ENCODE peak calls at places on chromosomes 16 and 17, in ten cellular contexts. U is A172; Y is GM04504; I is progenitor cell of endocrine pancreas; N is stimulated activated CD4-positive, alpha-beta T cell treated with anti-CD3 and anti-CD28 coated beads, Interleukin-15, amount 100 ng/mL, for 1 hour; Q is EL; H is NCI-H460; Z is posterior cingulate gyrus; M is WTC11; S is neural progenitor cell. R is an unnamed sample.
A peak's percentile ranks its signal among the peaks of the same experiment; 100 is the strongest.

GRCh38 chr16:82641336-82641984 is 14.7 kb downstream of the CDH13 start:
- DNase-seq in H (no peak), N (no peak), M (no peak), Z (no peak), U (no peak), Y (no peak), Q (peak; percentile 57), S (no peak), I (no peak), R (no peak)

GRCh38 chr16:15035163-15035729 is 20.6 kb downstream of the NTAN1 start:
- DNase-seq in H (no peak), Y (no peak), I (no peak), N (no peak), Q (no peak), U (no peak), M (no peak), Z (no peak), S (no peak), R (no peak)

GRCh38 chr17:39225974-39226683 is 384 bp upstream of the STAC2 start:
- DNase-seq in H (no peak), S (peak; percentile 98), Y (no peak), U (no peak), I (peak; percentile 53), M (peak; percentile 98), Q (peak; percentile 72), N (no peak), Z (peak; percentile 38), R (no peak)

GRCh38 chr16:77763994-77764393 is 24.4 kb upstream of the VAT1L start:
- DNase-seq in M (no peak), N (no peak), U (no peak), S (no peak), Z (no peak), Q (no peak), H (no peak), I (no peak), Y (no peak), R (no peak)

GRCh38 chr17:17398188-17398927 is 78.4 kb upstream of the MED9 start:
- DNase-seq in U (peak; percentile 39), H (no peak), N (no peak), Y (no peak), M (no peak), Z (no peak), S (no peak), I (no peak), Q (no peak), R (no peak)

GRCh38 chr17:80063815-80064585 is 27.6 kb downstream of the CCDC40 start:
- DNase-seq in M (no peak), H (peak; percentile 67), N (no peak), Y (no peak), U (peak; percentile 75), S (no peak), I (no peak), Q (peak; percentile 60), Z (no peak), R (no peak)

GRCh38 chr16:80369559-80369958 is 171.2 kb upstream of the DYNLRB2 start:
- DNase-seq in I (peak; percentile 15), M (peak; percentile 45), S (peak; percentile 84), Y (peak; percentile 35), Z (peak; percentile 33), U (peak; percentile 49), Q (peak; percentile 59), H (peak; percentile 23), N (no peak), R (no peak)

GRCh38 chr16:535446-536405 is 8.2 kb downstream of the CAPN15 start:
- DNase-seq in H (peak; percentile 79), N (no peak), U (peak; percentile 95), S (no peak), Y (peak; percentile 32), I (no peak), M (no peak), Q (peak; percentile 77), Z (no peak), R (no peak)

GRCh38 chr17:38872671-38873385 is 3.0 kb downstream of the LASP1 start:
- DNase-seq in Y (no peak), Q (no peak), H (no peak), Z (no peak), U (no peak), N (no peak), M (no peak), S (no peak), I (no peak), R (no peak)

GRCh38 chr17:47950448-47950847 is 7.2 kb downstream of the PRR15L start:
- DNase-seq in I (no peak), U (no peak), Q (no peak), H (no peak), M (no peak), S (no peak), Y (no peak), N (no peak), Z (no peak), R (no peak)

GRCh38 chr16:20803192-20803560 is 3.1 kb downstream of the ERI2 start:
- DNase-seq in H (no peak), U (no peak), Q (peak; percentile 44), Z (no peak), N (no peak), M (no peak), I (no peak), S (no peak), Y (no peak), R (no peak)

GRCh38 chr17:82236142-82236971 is 7.5 kb downstream of the SLC16A3 start:
- DNase-seq in U (peak; percentile 65), Z (peak; percentile 81), Y (no peak), H (peak; percentile 69), M (peak; percentile 79), Q (no peak), I (peak; percentile 59), N (peak; percentile 61), S (peak; percentile 86), R (no peak)

GRCh38 chr17:65820306-65820705 is 258.9 kb upstream of the AXIN2 start:
- DNase-seq in Z (no peak), Y (no peak), S (no peak), H (no peak), N (no peak), I (no peak), U (no peak), Q (no peak), M (no peak), R (no peak)

GRCh38 chr17:39349246-39349645 is 52.2 kb downstream of the FBXL20 start:
- DNase-seq in I (no peak), M (no peak), Z (no peak), U (no peak), S (no peak), H (no peak), Q (no peak), N (no peak), Y (no peak), R (no peak)

GRCh38 chr17:280901-281300 is 71.7 kb downstream of the RPH3AL start:
- DNase-seq in Q (no peak), M (no peak), S (no peak), U (no peak), H (no peak), Z (no peak), N (no peak), I (no peak), Y (no peak), R (no peak)

GRCh38 chr16:19883296-19883951 is 1.2 kb downstream of the GPRC5B start:
- DNase-seq in S (peak; percentile 80), Z (peak; percentile 73), N (no peak), Y (no peak), Q (no peak), I (peak; percentile 45), M (peak; percentile 51), U (no peak), H (no peak), R (no peak)

GRCh38 chr16:57185446-57185944 is 344 bp downstream of the PSME3IP1 start:
- DNase-seq in Z (no peak), U (peak; percentile 67), I (no peak), Y (no peak), S (peak; percentile 67), N (no peak), Q (peak; percentile 64), M (no peak), H (no peak), R (no peak)

GRCh38 chr16:87127061-87127765 is 190.0 kb downstream of the C16orf95 start:
- DNase-seq in N (no peak), M (no peak), U (no peak), Q (no peak), I (no peak), Y (no peak), Z (no peak), H (no peak), S (no peak), R (no peak)

GRCh38 chr17:79085921-79086551 is 11.4 kb downstream of the ENGASE start:
- DNase-seq in H (no peak), N (no peak), U (no peak), Y (no peak), I (no peak), M (no peak), S (no peak), Z (no peak), Q (no peak), R (no peak)

GRCh38 chr17:63134867-63135266 is 168.8 kb downstream of the TANC2 start:
- DNase-seq in I (no peak), S (no peak), Z (no peak), H (no peak), Y (no peak), M (no peak), N (no peak), U (no peak), Q (no peak), R (no peak)

GRCh38 chr17:2198917-2199316 is 104.7 kb downstream of the SMG6 start:
- DNase-seq in Q (peak; percentile 87), S (no peak), I (no peak), U (no peak), Z (no peak), M (no peak), H (no peak), Y (peak; percentile 63), N (no peak), R (no peak)

GRCh38 chr17:30808785-30809286 is 15.7 kb downstream of the CRLF3 start:
- DNase-seq in Z (no peak), S (no peak), Q (no peak), H (no peak), M (no peak), I (no peak), Y (no peak), N (no peak), U (no peak), R (no peak)

GRCh38 chr17:82384051-82384729 is 12.6 kb downstream of the UTS2R start:
- DNase-seq in H (no peak), Q (no peak), N (no peak), Z (no peak), Y (no peak), I (no peak), S (peak; percentile 1), M (no peak), U (no peak), R (no peak)

GRCh38 chr17:81013642-81014041 is 21.3 kb upstream of the BAIAP2 start:
- DNase-seq in S (no peak), N (no peak), Y (no peak), Z (no peak), H (no peak), U (no peak), M (no peak), Q (no peak), I (no peak), R (no peak)

GRCh38 chr17:42679001-42679491 is 2.3 kb upstream of the PLEKHH3 start:
- DNase-seq in H (peak; percentile 38), N (no peak), M (no peak), U (peak; percentile 53), Z (no peak), S (peak; percentile 63), Q (peak; percentile 56), I (no peak), Y (no peak), R (no peak)

GRCh38 chr16:31132303-31132978 is 3.1 kb downstream of the PRSS8 start:
- DNase-seq in I (no peak), Q (no peak), U (no peak), Y (no peak), M (no peak), H (no peak), N (no peak), Z (no peak), S (no peak), R (no peak)

GRCh38 chr16:65760874-65761273 is 605.6 kb upstream of the CDH5 start:
- DNase-seq in S (no peak), H (no peak), I (no peak), Q (no peak), U (no peak), Z (no peak), M (no peak), N (no peak), Y (no peak), R (no peak)

GRCh38 chr17:65137076-65137935 is at the start of gene RGS9:
- DNase-seq in Y (peak; percentile 28), I (peak; percentile 86), N (peak; percentile 79), Q (peak; percentile 69), Z (peak; percentile 92), U (peak; percentile 48), S (peak; percentile 91), H (peak; percentile 64), M (peak; percentile 89), R (no peak)

R was measured in glomerular endothelial cell.